ENCODE peak calls at places on chromosomes 16 and 17, in nine cellular contexts. O, H, M, D, I, C, A, Y and P are unnamed samples.

GRCh38 chr16:66881014-66881417 is 701 bp downstream of the PDP2 start:
- DNase-seq in O (no peak), D (no peak), I (no peak), C (peak; percentile 25), M (no peak), Y (no peak), A (no peak), H (no peak), P (peak; percentile 33)

GRCh38 chr17:82889496-82890338 is 49.9 kb upstream of the ZNF750 start:
- DNase-seq in Y (peak; percentile 84), C (peak; percentile 89), I (no peak), O (no peak), A (no peak), D (no peak), H (no peak), M (no peak), P (no peak)

GRCh38 chr17:81509687-81510523 is 2.7 kb downstream of the ACTG1 start:
- DNase-seq in A (peak; percentile 49), M (no peak), H (peak; percentile 28), C (peak; percentile 22), I (no peak), D (no peak), O (no peak), Y (no peak), P (peak; percentile 60)

GRCh38 chr16:75555213-75555706 is 792 bp downstream of the TMEM231 start:
- DNase-seq in I (peak; percentile 86), D (peak; percentile 78), A (peak; percentile 95), O (no peak), C (peak; percentile 73), M (peak; percentile 77), H (peak; percentile 82), Y (peak; percentile 79), P (peak; percentile 79)

GRCh38 chr17:918102-918740 is 61.4 kb downstream of the NXN start:
- DNase-seq in D (no peak), M (no peak), A (no peak), C (no peak), Y (no peak), O (no peak), H (no peak), I (no peak), P (no peak)

GRCh38 chr17:78407387-78407990 is 29.0 kb downstream of the PGS1 start:
- DNase-seq in O (no peak), M (no peak), D (no peak), C (no peak), I (no peak), H (no peak), Y (no peak), A (peak; percentile 42), P (no peak)

GRCh38 chr16:57568173-57568678 is 25.8 kb downstream of the ADGRG5 start:
- DNase-seq in I (no peak), A (no peak), M (no peak), H (no peak), O (no peak), C (no peak), D (no peak), Y (no peak), P (no peak)

GRCh38 chr16:66455970-66456369 is 28.9 kb downstream of the BEAN1 start:
- DNase-seq in M (no peak), H (no peak), O (no peak), D (no peak), I (no peak), C (no peak), Y (no peak), A (no peak), P (no peak)

GRCh38 chr17:68519911-68520310 is 7.7 kb downstream of the PRKAR1A start:
- DNase-seq in D (no peak), M (no peak), I (no peak), O (no peak), C (no peak), Y (no peak), H (no peak), A (peak; percentile 23), P (no peak)